ENCODE peak calls at places on chromosome 17, in seven cellular contexts. One of them, this sample, is unnamed.
A peak's percentile ranks its signal among the peaks of the same experiment; 100 is the strongest.

GRCh38 chr17:62717589-62718342 is 90.3 kb downstream of the MRC2 start:
- DNase-seq in posterior cingulate gyrus: no peak
- DNase-seq in GM12865: no peak
- DNase-seq in stimulated activated CD8-positive, alpha-beta memory T cell treated with anti-CD3 and anti-CD28 coated beads, Interleukin-4, amount 100 ng/mL, for 24 hours: no peak
- DNase-seq in AG08395: no peak
- DNase-seq in HuH-7: no peak
- DNase-seq in SK-N-DZ: no peak
- DNase-seq in this sample: no peak

GRCh38 chr17:78144736-78145641 is 1.2 kb upstream of the C17orf99 start:
- DNase-seq in GM12865: no peak
- DNase-seq in stimulated activated CD8-positive, alpha-beta memory T cell treated with anti-CD3 and anti-CD28 coated beads, Interleukin-4, amount 100 ng/mL, for 24 hours: no peak
- DNase-seq in HuH-7: no peak
- DNase-seq in posterior cingulate gyrus: peak; percentile 41
- DNase-seq in AG08395: no peak
- DNase-seq in SK-N-DZ: no peak
- DNase-seq in this sample: no peak

GRCh38 chr17:76805319-76805718 is 62.9 kb upstream of the MGAT5B start:
- DNase-seq in stimulated activated CD8-positive, alpha-beta memory T cell treated with anti-CD3 and anti-CD28 coated beads, Interleukin-4, amount 100 ng/mL, for 24 hours: no peak
- DNase-seq in posterior cingulate gyrus: no peak
- DNase-seq in SK-N-DZ: no peak
- DNase-seq in HuH-7: no peak
- DNase-seq in AG08395: peak; percentile 44
- DNase-seq in GM12865: no peak
- DNase-seq in this sample: no peak

GRCh38 chr17:61408151-61409041 is 8.8 kb downstream of the TBX2 start:
- DNase-seq in HuH-7: peak; percentile 17
- DNase-seq in AG08395: no peak
- DNase-seq in posterior cingulate gyrus: peak; percentile 11
- DNase-seq in GM12865: no peak
- DNase-seq in stimulated activated CD8-positive, alpha-beta memory T cell treated with anti-CD3 and anti-CD28 coated beads, Interleukin-4, amount 100 ng/mL, for 24 hours: no peak
- DNase-seq in SK-N-DZ: peak; percentile 75
- DNase-seq in this sample: no peak

GRCh38 chr17:44772308-44773024 is 13.7 kb downstream of the ADAM11 start:
- DNase-seq in HuH-7: no peak
- DNase-seq in posterior cingulate gyrus: no peak
- DNase-seq in SK-N-DZ: no peak
- DNase-seq in AG08395: no peak
- DNase-seq in GM12865: no peak
- DNase-seq in stimulated activated CD8-positive, alpha-beta memory T cell treated with anti-CD3 and anti-CD28 coated beads, Interleukin-4, amount 100 ng/mL, for 24 hours: no peak
- DNase-seq in this sample: no peak

GRCh38 chr17:10198509-10199249 is at the start of gene GAS7:
- DNase-seq in SK-N-DZ: no peak
- DNase-seq in HuH-7: no peak
- DNase-seq in posterior cingulate gyrus: peak; percentile 36
- DNase-seq in stimulated activated CD8-positive, alpha-beta memory T cell treated with anti-CD3 and anti-CD28 coated beads, Interleukin-4, amount 100 ng/mL, for 24 hours: peak; percentile 38
- DNase-seq in AG08395: peak; percentile 66
- DNase-seq in GM12865: peak; percentile 41
- DNase-seq in this sample: no peak

GRCh38 chr17:82229686-82230626 is 1.1 kb downstream of the SLC16A3 start:
- DNase-seq in SK-N-DZ: peak; percentile 68
- DNase-seq in posterior cingulate gyrus: no peak
- DNase-seq in GM12865: no peak
- DNase-seq in HuH-7: no peak
- DNase-seq in AG08395: no peak
- DNase-seq in stimulated activated CD8-positive, alpha-beta memory T cell treated with anti-CD3 and anti-CD28 coated beads, Interleukin-4, amount 100 ng/mL, for 24 hours: no peak
- DNase-seq in this sample: no peak

GRCh38 chr17:66620528-66620927 is 214.4 kb upstream of the CACNG5 start:
- DNase-seq in stimulated activated CD8-positive, alpha-beta memory T cell treated with anti-CD3 and anti-CD28 coated beads, Interleukin-4, amount 100 ng/mL, for 24 hours: no peak
- DNase-seq in HuH-7: no peak
- DNase-seq in posterior cingulate gyrus: no peak
- DNase-seq in AG08395: no peak
- DNase-seq in SK-N-DZ: no peak
- DNase-seq in GM12865: no peak
- DNase-seq in this sample: no peak

GRCh38 chr17:42182927-42183734 is 2.1 kb downstream of the HCRT start:
- DNase-seq in GM12865: no peak
- DNase-seq in stimulated activated CD8-positive, alpha-beta memory T cell treated with anti-CD3 and anti-CD28 coated beads, Interleukin-4, amount 100 ng/mL, for 24 hours: no peak
- DNase-seq in SK-N-DZ: no peak
- DNase-seq in posterior cingulate gyrus: no peak
- DNase-seq in AG08395: peak; percentile 25
- DNase-seq in HuH-7: peak; percentile 71
- DNase-seq in this sample: no peak

GRCh38 chr17:28328325-28328724 is 6.9 kb downstream of the IFT20 start:
- DNase-seq in posterior cingulate gyrus: no peak
- DNase-seq in stimulated activated CD8-positive, alpha-beta memory T cell treated with anti-CD3 and anti-CD28 coated beads, Interleukin-4, amount 100 ng/mL, for 24 hours: no peak
- DNase-seq in AG08395: no peak
- DNase-seq in SK-N-DZ: no peak
- DNase-seq in GM12865: no peak
- DNase-seq in HuH-7: no peak
- DNase-seq in this sample: no peak

GRCh38 chr17:37643829-37644228 is 583 bp upstream of the DDX52 start:
- DNase-seq in posterior cingulate gyrus: no peak
- DNase-seq in AG08395: no peak
- DNase-seq in GM12865: no peak
- DNase-seq in HuH-7: no peak
- DNase-seq in SK-N-DZ: peak; percentile 11
- DNase-seq in stimulated activated CD8-positive, alpha-beta memory T cell treated with anti-CD3 and anti-CD28 coated beads, Interleukin-4, amount 100 ng/mL, for 24 hours: no peak
- DNase-seq in this sample: no peak